ENCODE peak calls at places on chromosomes 6 and 20, in five cellular contexts. V, N, A, Z and U are unnamed samples.

GRCh38 chr6:14903176-14904088 is 342.4 kb upstream of the JARID2 start:
- DNase-seq in V (no peak), N (no peak), A (no peak), Z (no peak), U (no peak)

GRCh38 chr20:57391439-57392129 is 388 bp downstream of the RBM38 start:
- DNase-seq in V (no peak), N (no peak), A (no peak), Z (peak), U (no peak)

GRCh38 chr6:159691133-159691962 is 1.7 kb downstream of the SOD2 start:
- DNase-seq in V (no peak), N (peak), A (no peak), Z (peak), U (peak)

GRCh38 chr6:152723398-152723797 is 25.7 kb downstream of the MYCT1 start:
- DNase-seq in V (no peak), N (no peak), A (no peak), Z (no peak), U (no peak)

GRCh38 chr6:3838992-3839867 is 9.9 kb upstream of the FAM50B start:
- DNase-seq in V (no peak), N (no peak), A (no peak), Z (no peak), U (no peak)

GRCh38 chr6:110541701-110542309 is 65.4 kb upstream of the SLC22A16 start:
- DNase-seq in V (no peak), N (no peak), A (no peak), Z (no peak), U (no peak)

GRCh38 chr6:31203345-31203979 is 33.0 kb upstream of the POU5F1 start:
- DNase-seq in V (no peak), N (peak), A (no peak), Z (peak), U (peak)

GRCh38 chr20:47502271-47502730 is 614 bp downstream of the NCOA3 start:
- DNase-seq in V (no peak), N (no peak), A (peak), Z (peak), U (peak)

GRCh38 chr20:59428441-59429205 is 128.2 kb downstream of the EDN3 start:
- DNase-seq in V (no peak), N (peak), A (no peak), Z (peak), U (no peak)

GRCh38 chr6:10535198-10535597 is 14.0 kb downstream of the GCNT2 start:
- DNase-seq in V (no peak), N (no peak), A (no peak), Z (peak), U (no peak)

GRCh38 chr6:26394289-26394688 is 7.8 kb upstream of the BTN3A1 start:
- DNase-seq in V (no peak), N (peak), A (no peak), Z (no peak), U (peak)

DNA sequence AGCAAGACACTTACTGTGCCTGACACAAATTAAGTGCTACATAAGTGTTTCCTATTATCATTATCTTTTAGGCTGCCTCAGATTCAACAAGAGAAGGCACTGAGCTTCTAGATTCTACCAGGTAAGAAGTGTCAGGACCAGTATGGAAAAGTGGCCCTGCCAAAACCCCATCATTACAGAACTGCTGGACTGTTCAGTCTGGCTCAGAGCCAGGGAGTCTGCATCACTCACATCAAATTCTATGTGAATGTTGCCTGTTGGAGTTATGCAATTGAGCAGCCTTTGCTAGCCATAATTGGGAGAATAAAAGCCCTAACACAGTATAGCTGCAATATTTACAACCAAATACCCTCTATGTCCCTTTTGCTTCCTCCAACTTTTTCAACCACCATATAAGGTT is 70.9 kb downstream of the ATG5 start:
- DNase-seq in V (no peak), N (no peak), A (no peak), Z (no peak), U (no peak)
- H3K9ac ChIP-seq in V (no peak), N (no peak), A (no peak), Z (no peak), U (no peak)

DNA sequence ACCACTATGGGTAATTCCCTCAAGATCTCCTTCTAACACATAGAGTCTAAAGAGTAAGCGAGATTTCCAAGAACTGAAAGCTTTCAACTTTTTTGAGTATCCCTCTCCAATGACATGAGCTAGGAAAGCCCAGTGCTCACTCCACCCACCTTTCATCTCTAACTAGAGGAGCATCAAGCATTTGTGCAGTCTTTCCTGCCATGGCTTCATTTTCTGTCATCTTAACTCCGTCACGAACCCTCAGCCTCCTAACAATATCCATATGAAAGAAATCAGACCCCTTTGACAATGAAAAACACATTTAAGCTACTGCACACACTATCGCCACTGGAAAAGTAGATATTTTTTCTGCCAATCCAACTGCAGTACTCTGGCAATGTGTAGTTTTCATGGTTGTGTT is 92.0 kb upstream of the SUPT3H start:
- DNase-seq in V (no peak), N (no peak), A (no peak), Z (no peak), U (no peak)
- H3K9ac ChIP-seq in V (no peak), N (no peak), A (no peak), Z (no peak), U (no peak)

DNA sequence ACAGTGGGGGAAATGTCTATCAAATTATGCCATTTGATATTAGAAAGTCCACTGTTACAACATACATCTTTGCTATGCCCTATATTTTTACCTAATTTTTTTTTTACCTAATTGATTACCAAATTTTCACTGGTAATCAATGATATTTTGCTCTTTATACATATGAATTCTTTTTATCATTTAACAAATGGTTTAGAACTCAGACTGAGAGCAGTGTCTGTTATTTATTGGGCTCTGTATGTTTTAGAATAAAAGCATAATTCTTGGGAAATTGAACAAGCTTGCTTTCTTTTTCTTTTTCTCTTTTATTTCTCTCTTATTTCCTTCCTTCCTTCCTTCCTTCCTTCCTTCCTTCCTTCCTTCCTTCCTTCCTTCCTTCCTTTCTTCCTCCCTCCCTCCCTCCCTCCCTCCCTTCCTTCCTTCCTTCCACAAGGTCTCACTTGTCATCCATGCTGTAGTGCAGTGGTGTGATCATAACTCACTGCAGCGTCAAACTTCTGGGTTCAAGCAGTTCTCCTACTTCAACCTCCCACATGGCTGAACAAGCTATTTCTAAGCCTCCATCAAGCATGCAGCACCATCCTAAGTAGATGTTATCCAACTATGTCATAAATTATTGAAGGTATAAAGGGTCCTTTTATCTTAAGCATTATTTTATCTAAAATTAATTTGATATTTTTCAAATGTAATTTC is 911.7 kb upstream of the CITED2 start:
- DNase-seq in V (no peak), N (no peak), A (no peak), Z (no peak), U (no peak)
- H3K9ac ChIP-seq in V (no peak), N (no peak), A (no peak), Z (no peak), U (no peak)

GRCh38 chr6:38034269-38034914 is 214.9 kb downstream of the ZFAND3 start:
- DNase-seq in V (no peak), N (peak), A (no peak), Z (peak), U (no peak)
- H3K9ac ChIP-seq in V (no peak), N (no peak), A (no peak), Z (no peak), U (no peak)

DNA sequence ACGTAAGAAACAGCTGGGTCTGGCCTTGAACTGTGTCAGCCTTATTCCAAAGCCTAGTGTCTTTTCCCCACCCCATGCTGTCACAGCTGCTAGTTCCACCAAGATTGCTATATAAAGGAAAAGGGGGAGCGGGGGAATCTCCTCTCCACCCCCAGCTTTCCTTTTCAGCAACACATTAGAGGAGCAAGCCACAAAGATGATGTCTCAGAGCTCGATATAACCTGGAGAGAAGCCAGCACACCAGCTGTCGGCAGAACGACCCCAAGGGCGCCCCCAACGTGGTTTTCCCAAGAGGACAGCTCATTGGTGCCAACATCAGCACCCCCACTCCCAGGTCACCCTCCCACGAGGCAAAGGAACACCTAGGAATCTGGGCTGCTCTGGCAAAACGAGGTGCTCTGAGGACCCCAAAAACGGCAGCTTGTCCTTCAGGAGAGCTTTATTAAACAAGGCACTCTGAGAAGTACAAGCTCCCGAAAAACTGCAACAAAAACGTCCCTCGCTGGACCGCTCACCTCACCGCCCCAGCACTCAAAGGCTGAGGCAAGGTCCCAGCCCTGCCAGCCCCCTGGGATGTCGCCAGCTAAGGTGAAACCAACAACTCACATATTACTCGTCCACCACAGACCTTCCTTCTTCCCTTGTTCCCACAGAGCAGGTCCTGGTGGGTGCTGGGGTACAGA is 36.3 kb downstream of the ATP9A start:
- DNase-seq in V (no peak), N (no peak), A (no peak), Z (no peak), U (no peak)
- H3K9ac ChIP-seq in V (no peak), N (no peak), A (no peak), Z (no peak), U (no peak)

GRCh38 chr6:35368038-35368887 is 25.9 kb downstream of the PPARD start:
- DNase-seq in V (no peak), N (peak), A (no peak), Z (no peak), U (no peak)

GRCh38 chr6:35372633-35373032 is 30.3 kb downstream of the PPARD start:
- DNase-seq in V (no peak), N (no peak), A (no peak), Z (no peak), U (no peak)

GRCh38 chr6:35371494-35372262 is 29.3 kb downstream of the PPARD start:
- DNase-seq in V (no peak), N (no peak), A (no peak), Z (peak), U (no peak)

GRCh38 chr6:35370124-35370741 is 27.9 kb downstream of the PPARD start:
- DNase-seq in V (no peak), N (peak), A (no peak), Z (peak), U (peak)

GRCh38 chr6:35370799-35371493 is 28.6 kb downstream of the PPARD start:
- DNase-seq in V (no peak), N (no peak), A (no peak), Z (peak), U (no peak)
- H3K9ac ChIP-seq in V (no peak), N (peak), A (no peak), Z (no peak), U (no peak)

GRCh38 chr6:144351741-144352140 is 66.6 kb downstream of the UTRN start:
- DNase-seq in V (no peak), N (no peak), A (no peak), Z (no peak), U (no peak)
- H3K9ac ChIP-seq in V (no peak), N (no peak), A (no peak), Z (peak), U (peak)

GRCh38 chr6:149467265-149467664 is 17.5 kb downstream of the ZC3H12D start:
- DNase-seq in V (no peak), N (no peak), A (no peak), Z (no peak), U (no peak)
- H3K9ac ChIP-seq in V (no peak), N (no peak), A (no peak), Z (peak), U (no peak)

GRCh38 chr6:37134622-37135191 is 35.2 kb upstream of the PIM1 start:
- DNase-seq in V (no peak), N (peak), A (no peak), Z (no peak), U (peak)

GRCh38 chr6:37137201-37137880 is 32.6 kb upstream of the PIM1 start:
- DNase-seq in V (no peak), N (peak), A (peak), Z (no peak), U (peak)

GRCh38 chr6:37136821-37137200 is 33.1 kb upstream of the PIM1 start:
- DNase-seq in V (no peak), N (no peak), A (no peak), Z (no peak), U (no peak)

GRCh38 chr6:37137881-37138568 is 31.9 kb upstream of the PIM1 start:
- DNase-seq in V (peak), N (no peak), A (no peak), Z (no peak), U (no peak)

DNA sequence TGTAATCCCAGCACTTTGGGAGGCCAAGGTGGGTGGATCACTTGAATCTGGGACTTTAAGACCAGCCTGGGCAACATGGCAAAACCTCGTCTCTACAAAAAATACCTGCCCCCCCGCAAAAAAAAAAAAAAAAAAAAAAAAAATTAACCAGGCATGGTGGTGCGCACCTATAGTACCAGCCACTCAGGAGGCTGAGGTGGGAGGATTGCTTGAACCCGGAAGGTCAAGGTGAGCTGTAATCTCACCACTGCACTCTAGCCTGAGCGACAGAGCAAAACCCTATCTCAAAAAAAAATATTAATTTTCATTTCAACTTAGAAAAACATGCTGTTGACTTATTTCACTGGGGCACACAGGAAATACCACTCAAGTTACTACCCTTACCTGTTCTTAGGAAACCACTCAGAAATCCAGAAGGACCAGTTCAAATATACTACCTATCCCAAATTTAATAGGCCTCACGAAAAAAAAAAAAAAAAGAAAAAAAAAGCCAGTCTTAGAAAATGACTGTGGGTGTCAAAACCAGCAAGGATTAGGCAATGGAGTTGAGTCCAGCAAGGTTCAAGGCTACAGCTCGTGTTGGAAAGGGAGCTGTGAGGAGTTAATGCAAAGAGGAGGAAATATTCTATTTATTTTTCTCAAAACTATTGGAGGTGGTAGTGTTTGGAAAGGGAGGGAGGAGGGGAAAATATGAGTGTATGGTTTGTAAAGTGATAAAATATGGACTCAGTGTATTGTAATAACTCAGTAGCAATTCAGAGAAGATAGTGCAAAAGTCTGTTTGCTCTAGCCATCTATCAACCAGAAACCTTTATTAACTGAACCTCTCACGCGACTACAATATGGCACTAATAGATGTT is 33.9 kb upstream of the PIM1 start:
- DNase-seq in V (no peak), N (no peak), A (no peak), Z (no peak), U (peak)
- H3K9ac ChIP-seq in V (peak), N (peak), A (no peak), Z (no peak), U (no peak)